ENCODE peak calls at places on chromosome 16, in five cellular contexts. A, C, Z, V and X are unnamed samples.

GRCh38 chr16:78684040-78684611 is 584.7 kb downstream of the WWOX start:
- DNase-seq in A (no peak), C (no peak), Z (peak), V (no peak), X (peak)

GRCh38 chr16:57480127-57480753 is 6.1 kb downstream of the DOK4 start:
- DNase-seq in A (no peak), C (no peak), Z (peak), V (peak), X (peak)

GRCh38 chr16:85649978-85650863 is 37.1 kb downstream of the GSE1 start:
- DNase-seq in A (no peak), C (no peak), Z (no peak), V (peak), X (no peak)

GRCh38 chr16:86924537-86924936 is 346.2 kb downstream of the FOXL1 start:
- DNase-seq in A (no peak), C (no peak), Z (no peak), V (no peak), X (no peak)

GRCh38 chr16:66247516-66248089 is 118.9 kb upstream of the CDH5 start:
- DNase-seq in A (no peak), C (no peak), Z (no peak), V (no peak), X (no peak)

GRCh38 chr16:57984443-57985203 is 13.7 kb upstream of the CNGB1 start:
- DNase-seq in A (peak), C (no peak), Z (peak), V (no peak), X (peak)

GRCh38 chr16:25709182-25709581 is 17.4 kb downstream of the HS3ST4 start:
- DNase-seq in A (no peak), C (no peak), Z (no peak), V (no peak), X (no peak)

GRCh38 chr16:27446721-27447120 is 44.7 kb downstream of the IL21R start:
- DNase-seq in A (peak), C (no peak), Z (no peak), V (no peak), X (no peak)

GRCh38 chr16:55406651-55407050 is 72.3 kb upstream of the MMP2 start:
- DNase-seq in A (no peak), C (no peak), Z (no peak), V (no peak), X (no peak)

GRCh38 chr16:59880626-59881025 is 1146.5 kb upstream of the GOT2 start:
- DNase-seq in A (no peak), C (no peak), Z (no peak), V (no peak), X (no peak)

GRCh38 chr16:67229906-67230808 is 3.2 kb downstream of the TMEM208 start:
- DNase-seq in A (no peak), C (no peak), Z (no peak), V (no peak), X (no peak)

GRCh38 chr16:50467943-50468748 is 80.0 kb upstream of the NKD1 start:
- DNase-seq in A (peak), C (no peak), Z (peak), V (peak), X (no peak)

GRCh38 chr16:80440691-80441090 is 100.1 kb upstream of the DYNLRB2 start:
- DNase-seq in A (no peak), C (no peak), Z (no peak), V (no peak), X (no peak)

GRCh38 chr16:77462894-77463293 is 28.1 kb upstream of the ADAMTS18 start:
- DNase-seq in A (no peak), C (no peak), Z (no peak), V (no peak), X (no peak)

GRCh38 chr16:12361016-12361415 is 384.5 kb downstream of the SNX29 start:
- DNase-seq in A (no peak), C (no peak), Z (no peak), V (no peak), X (no peak)

GRCh38 chr16:1102921-1103648 is 7.0 kb upstream of the C1QTNF8 start:
- DNase-seq in A (peak), C (peak), Z (peak), V (peak), X (peak)

GRCh38 chr16:11403534-11403795 is 58.2 kb downstream of the RMI2 start:
- DNase-seq in A (no peak), C (no peak), Z (no peak), V (no peak), X (no peak)

GRCh38 chr16:73871076-73871475 is 425.5 kb upstream of the PSMD7 start:
- DNase-seq in A (no peak), C (no peak), Z (no peak), V (no peak), X (no peak)

GRCh38 chr16:77353587-77354263 is 81.1 kb downstream of the ADAMTS18 start:
- DNase-seq in A (no peak), C (no peak), Z (no peak), V (no peak), X (no peak)

GRCh38 chr16:77433146-77433545 is 1.7 kb downstream of the ADAMTS18 start:
- DNase-seq in A (no peak), C (no peak), Z (no peak), V (no peak), X (no peak)

GRCh38 chr16:5032748-5033167 is 977 bp downstream of the NAGPA start:
- DNase-seq in A (no peak), C (no peak), Z (peak), V (no peak), X (peak)

GRCh38 chr16:69928856-69929400 is 22.2 kb upstream of the CLEC18A start:
- DNase-seq in A (no peak), C (no peak), Z (no peak), V (no peak), X (no peak)

GRCh38 chr16:4803479-4804243 is 1.2 kb upstream of the ROGDI start:
- DNase-seq in A (no peak), C (no peak), Z (no peak), V (peak), X (no peak)

GRCh38 chr16:30104492-30104891 is 8.5 kb upstream of the YPEL3 start:
- DNase-seq in A (no peak), C (no peak), Z (peak), V (no peak), X (no peak)

GRCh38 chr16:30977502-30977901 is 7.5 kb upstream of the HSD3B7 start:
- DNase-seq in A (peak), C (no peak), Z (no peak), V (peak), X (no peak)

GRCh38 chr16:87855852-87856715 is 13.2 kb downstream of the SLC7A5 start:
- DNase-seq in A (no peak), C (no peak), Z (peak), V (no peak), X (peak)